ENCODE peak calls at places on chromosomes 5 and 9, in nine cellular contexts. J is PC-3, X is heart right ventricle, H is brain microvascular endothelial cell, D is DND-41, E is cardiac muscle cell, P is upper lobe of right lung, L is heart left ventricle, K is endodermal cell. Y is an unnamed sample.

GRCh38 chr5:45643051-45643450 is 53.1 kb downstream of the HCN1 start:
- DNase-seq in K (no peak), E (no peak), D (no peak), J (no peak), X (no peak), H (no peak), P (no peak), L (no peak), Y (no peak)

GRCh38 chr5:134515801-134516200 is 9.7 kb upstream of the JADE2 start:
- DNase-seq in D (no peak), E (no peak), X (no peak), L (no peak), J (no peak), H (no peak), K (no peak), P (no peak), Y (no peak)

GRCh38 chr9:136081113-136081825 is 13.8 kb downstream of the NACC2 start:
- DNase-seq in L (peak), D (no peak), H (no peak), K (no peak), P (no peak), X (peak), J (no peak), E (no peak), Y (peak)

GRCh38 chr5:15013654-15014463 is 142.3 kb upstream of the ANKH start:
- DNase-seq in X (no peak), K (no peak), H (peak), E (peak), L (no peak), D (no peak), P (no peak), J (peak), Y (no peak)

GRCh38 chr5:168364151-168364661 is 72.8 kb downstream of the WWC1 start:
- DNase-seq in J (peak), P (no peak), D (no peak), E (no peak), X (no peak), H (peak), L (no peak), K (peak), Y (no peak)

GRCh38 chr5:16937023-16937379 is 913 bp upstream of the MYO10 start:
- DNase-seq in P (peak), J (peak), X (no peak), D (no peak), H (no peak), L (no peak), K (no peak), E (no peak), Y (no peak)

GRCh38 chr9:37178742-37179141 is 58.4 kb downstream of the ZCCHC7 start:
- DNase-seq in D (no peak), L (no peak), E (no peak), X (no peak), H (no peak), P (no peak), K (no peak), J (no peak), Y (no peak)

GRCh38 chr9:38434833-38435232 is 10.6 kb upstream of the IGFBPL1 start:
- DNase-seq in P (no peak), E (no peak), X (no peak), J (no peak), D (no peak), L (no peak), K (no peak), H (no peak), Y (no peak)

GRCh38 chr9:70257991-70258691 is 637 bp upstream of the SMC5 start:
- DNase-seq in L (no peak), D (peak), K (peak), H (peak), E (peak), J (no peak), P (peak), X (no peak), Y (no peak)

GRCh38 chr9:93962561-93963440 is 7.6 kb upstream of the BARX1 start:
- DNase-seq in P (peak), J (peak), E (peak), K (peak), X (peak), L (peak), D (peak), H (peak), Y (peak)

GRCh38 chr5:176405656-176406435 is 10.5 kb downstream of the CLTB start:
- DNase-seq in H (no peak), X (no peak), J (no peak), K (peak), E (no peak), P (peak), D (no peak), L (peak), Y (no peak)

GRCh38 chr9:90593646-90594045 is 49.0 kb downstream of the DIRAS2 start:
- DNase-seq in E (no peak), H (no peak), L (no peak), J (no peak), P (no peak), K (no peak), D (no peak), X (no peak), Y (no peak)

GRCh38 chr5:77282337-77283027 is 72.0 kb downstream of the PDE8B start:
- DNase-seq in L (no peak), X (no peak), E (no peak), H (peak), P (no peak), J (peak), K (peak), D (no peak), Y (no peak)

GRCh38 chr9:110048976-110049698 is 158.8 kb downstream of the C9orf152 start:
- DNase-seq in E (no peak), J (peak), K (peak), L (peak), D (peak), H (no peak), X (peak), P (no peak), Y (no peak)

GRCh38 chr9:134286513-134287245 is 39.6 kb upstream of the RXRA start:
- DNase-seq in L (no peak), J (peak), X (peak), H (no peak), P (no peak), K (no peak), D (no peak), E (no peak), Y (no peak)

GRCh38 chr5:13957032-13957645 is 12.7 kb upstream of the DNAH5 start:
- DNase-seq in L (no peak), H (peak), J (peak), P (no peak), E (peak), D (peak), X (no peak), K (peak), Y (no peak)

GRCh38 chr5:83562817-83563557 is 91.4 kb downstream of the VCAN start:
- DNase-seq in D (no peak), P (no peak), E (no peak), L (no peak), J (no peak), X (no peak), H (no peak), K (no peak), Y (no peak)

GRCh38 chr5:9898319-9898718 is 268.2 kb upstream of the TAS2R1 start:
- DNase-seq in E (peak), K (peak), L (no peak), D (peak), H (peak), J (peak), X (no peak), P (peak), Y (no peak)

GRCh38 chr5:39224196-39224754 is 4.9 kb upstream of the FYB1 start:
- DNase-seq in X (no peak), D (no peak), L (no peak), P (no peak), K (peak), E (no peak), H (no peak), J (peak), Y (no peak)

GRCh38 chr5:175573493-175574269 is 84.2 kb upstream of the HRH2 start:
- DNase-seq in P (no peak), J (no peak), X (no peak), E (no peak), K (peak), H (no peak), L (no peak), D (no peak), Y (no peak)

GRCh38 chr9:17802249-17802857 is 223.5 kb downstream of the SH3GL2 start:
- DNase-seq in K (no peak), L (no peak), D (no peak), P (no peak), E (no peak), X (no peak), H (peak), J (peak), Y (no peak)

GRCh38 chr5:67986761-67987160 is 228.8 kb upstream of the PIK3R1 start:
- DNase-seq in J (no peak), P (no peak), K (no peak), H (no peak), X (no peak), E (no peak), D (no peak), L (no peak), Y (no peak)

GRCh38 chr5:67984546-67984945 is 231.0 kb upstream of the PIK3R1 start:
- DNase-seq in L (no peak), E (no peak), J (no peak), X (no peak), H (no peak), P (no peak), D (no peak), K (no peak), Y (no peak)

GRCh38 chr5:67985686-67986387 is 229.7 kb upstream of the PIK3R1 start:
- DNase-seq in P (no peak), J (no peak), L (no peak), K (no peak), H (no peak), D (no peak), X (no peak), E (peak), Y (no peak)

DNA sequence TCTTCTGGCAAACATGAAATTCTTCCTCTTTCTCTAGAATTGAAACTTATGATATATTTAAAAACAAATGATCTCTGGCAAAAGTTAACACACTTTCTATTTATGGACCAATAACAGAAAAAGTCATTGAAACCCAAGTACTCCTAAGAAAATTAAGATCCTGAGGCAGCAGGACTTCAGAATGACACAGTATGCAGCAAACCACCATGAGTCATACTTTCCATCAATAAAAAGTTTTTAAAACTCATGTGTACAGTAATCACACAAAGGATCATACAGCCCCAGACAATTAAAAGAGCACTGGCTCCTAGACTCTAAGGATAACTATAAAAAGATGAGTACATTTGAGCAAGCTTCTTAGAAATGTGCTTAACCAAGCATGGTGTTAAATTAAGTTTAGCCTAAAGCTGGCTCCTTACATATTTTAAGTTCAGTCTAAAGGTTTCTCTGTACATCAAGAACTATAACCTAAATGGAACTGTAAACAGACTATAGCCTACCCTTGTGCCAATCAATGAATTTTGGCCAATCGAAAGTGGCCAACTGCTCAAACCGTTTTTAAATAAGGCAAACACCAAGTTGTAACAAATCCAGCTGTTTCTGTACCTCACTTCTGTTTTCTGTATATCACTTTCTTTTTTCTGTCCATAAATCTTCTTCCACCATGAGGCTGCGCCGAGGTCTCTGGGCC is 232.2 kb upstream of the PIK3R1 start:
- DNase-seq in H (peak), K (no peak), P (no peak), D (no peak), X (no peak), J (peak), E (no peak), L (no peak), Y (no peak)
- H3K27ac ChIP-seq in H (no peak), K (no peak), P (no peak), D (no peak), X (no peak), J (no peak), E (no peak), L (no peak), Y (no peak)

GRCh38 chr9:12368569-12368968 is 324.6 kb upstream of the TYRP1 start:
- DNase-seq in J (no peak), D (no peak), E (no peak), P (no peak), K (no peak), H (no peak), X (no peak), L (no peak), Y (no peak)

GRCh38 chr9:12363439-12363838 is 329.7 kb upstream of the TYRP1 start:
- DNase-seq in K (no peak), H (no peak), E (no peak), L (no peak), X (no peak), J (no peak), D (no peak), P (no peak), Y (no peak)
- H3K4me3 ChIP-seq in K (no peak), H (no peak), E (no peak), L (no peak), X (no peak), J (no peak), D (no peak), P (no peak), Y (no peak)

GRCh38 chr5:67338416-67338815 is 141.8 kb upstream of the CD180 start:
- DNase-seq in L (no peak), K (no peak), H (no peak), J (no peak), E (no peak), P (no peak), D (no peak), X (no peak), Y (no peak)
- TF ChIP-seq CTCF in L (no peak), K (no peak), H (no peak), J (no peak), E (no peak), P (no peak), D (no peak), X (no peak), Y (no peak)

DNA sequence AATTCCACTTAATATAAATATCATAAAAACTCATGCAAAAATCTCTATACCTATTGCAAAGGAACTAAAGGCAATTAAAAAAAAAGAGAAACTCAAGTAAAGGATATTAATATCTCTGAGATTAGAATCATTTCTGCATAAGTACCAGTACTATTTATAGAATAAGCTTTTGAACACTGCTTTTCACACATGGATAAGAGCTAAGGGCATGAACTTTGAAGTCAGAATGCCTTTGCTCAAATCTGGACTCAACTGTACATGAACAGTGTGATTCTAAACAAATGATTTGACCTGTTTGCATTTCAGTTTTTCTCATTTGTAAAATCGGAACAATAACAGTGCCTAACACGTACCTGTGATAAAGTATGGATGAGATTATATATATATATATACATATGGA is 255.9 kb downstream of the EFNA5 start:
- DNase-seq in P (no peak), K (no peak), X (no peak), D (no peak), E (peak), H (no peak), J (no peak), L (no peak), Y (no peak)
- H3K27ac ChIP-seq in P (no peak), K (no peak), X (no peak), D (no peak), E (no peak), H (no peak), J (no peak), L (no peak), Y (no peak)

GRCh38 chr5:148808864-148809642 is 17.4 kb upstream of the ADRB2 start:
- DNase-seq in J (peak), P (no peak), X (no peak), K (no peak), E (peak), H (no peak), D (no peak), L (no peak), Y (peak)
- H3K4me3 ChIP-seq in J (peak), P (peak), X (no peak), K (no peak), E (no peak), H (no peak), D (no peak), L (peak), Y (peak)

DNA sequence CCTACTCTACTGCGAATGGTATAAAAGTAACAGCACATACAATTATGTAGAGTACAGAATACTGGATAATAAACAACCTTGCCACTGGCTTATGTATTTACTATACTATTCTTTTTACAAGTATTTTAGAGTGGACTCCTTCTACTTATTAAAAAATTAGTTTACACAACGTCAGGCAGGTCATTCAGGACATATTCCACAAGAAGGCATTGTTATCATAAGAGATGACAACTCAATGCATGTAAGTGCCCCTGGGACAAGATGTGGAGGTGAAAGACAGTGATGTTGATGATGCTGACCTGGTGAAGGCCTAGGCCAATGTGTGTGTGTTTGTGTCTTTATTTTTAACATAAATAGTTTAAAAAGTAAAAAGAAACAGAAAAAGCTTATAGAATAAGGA is 421.7 kb downstream of the CDH12 start:
- DNase-seq in L (no peak), X (no peak), J (no peak), K (no peak), E (no peak), D (no peak), H (no peak), P (no peak), Y (no peak)
- TF ChIP-seq CTCF in L (no peak), X (no peak), J (no peak), K (no peak), E (no peak), D (no peak), H (no peak), P (no peak), Y (no peak)

DNA sequence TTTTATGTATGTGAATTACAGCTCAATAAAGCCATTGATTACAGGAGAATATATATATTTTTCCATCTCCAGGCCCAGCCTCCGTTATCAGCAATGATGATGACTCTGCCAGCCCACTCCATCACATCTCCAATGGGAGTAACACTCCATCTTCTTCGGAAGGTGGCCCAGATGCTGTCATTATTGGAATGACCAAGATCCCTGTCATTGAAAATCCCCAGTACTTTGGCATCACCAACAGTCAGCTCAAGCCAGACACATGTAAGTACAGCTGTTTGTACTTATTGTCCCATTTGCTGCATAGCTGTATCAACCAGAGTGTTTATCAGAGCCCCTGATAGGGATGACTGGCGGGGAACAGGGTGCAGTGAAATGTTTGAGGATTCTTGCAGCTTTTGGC is 197.6 kb downstream of the NTRK2 start:
- DNase-seq in L (no peak), X (no peak), P (no peak), H (no peak), K (no peak), J (no peak), E (no peak), D (no peak), Y (no peak)
- H3K27ac ChIP-seq in L (no peak), X (no peak), P (no peak), H (no peak), K (no peak), J (no peak), E (no peak), D (no peak), Y (peak)

GRCh38 chr5:65075623-65076250 is 307.0 kb downstream of the CWC27 start:
- DNase-seq in E (peak), X (no peak), L (no peak), P (no peak), J (no peak), H (no peak), K (no peak), D (no peak), Y (no peak)

GRCh38 chr5:65072836-65073620 is 304.3 kb downstream of the CWC27 start:
- DNase-seq in P (no peak), L (no peak), J (no peak), K (no peak), E (no peak), D (no peak), X (no peak), H (peak), Y (no peak)

GRCh38 chr5:65077653-65078052 is 308.9 kb downstream of the CWC27 start:
- DNase-seq in J (no peak), P (no peak), K (no peak), L (no peak), H (no peak), X (no peak), E (no peak), D (no peak), Y (no peak)

GRCh38 chr5:65078331-65078730 is 309.6 kb downstream of the CWC27 start:
- DNase-seq in E (no peak), K (no peak), P (no peak), L (no peak), H (peak), J (no peak), D (no peak), X (no peak), Y (no peak)

DNA sequence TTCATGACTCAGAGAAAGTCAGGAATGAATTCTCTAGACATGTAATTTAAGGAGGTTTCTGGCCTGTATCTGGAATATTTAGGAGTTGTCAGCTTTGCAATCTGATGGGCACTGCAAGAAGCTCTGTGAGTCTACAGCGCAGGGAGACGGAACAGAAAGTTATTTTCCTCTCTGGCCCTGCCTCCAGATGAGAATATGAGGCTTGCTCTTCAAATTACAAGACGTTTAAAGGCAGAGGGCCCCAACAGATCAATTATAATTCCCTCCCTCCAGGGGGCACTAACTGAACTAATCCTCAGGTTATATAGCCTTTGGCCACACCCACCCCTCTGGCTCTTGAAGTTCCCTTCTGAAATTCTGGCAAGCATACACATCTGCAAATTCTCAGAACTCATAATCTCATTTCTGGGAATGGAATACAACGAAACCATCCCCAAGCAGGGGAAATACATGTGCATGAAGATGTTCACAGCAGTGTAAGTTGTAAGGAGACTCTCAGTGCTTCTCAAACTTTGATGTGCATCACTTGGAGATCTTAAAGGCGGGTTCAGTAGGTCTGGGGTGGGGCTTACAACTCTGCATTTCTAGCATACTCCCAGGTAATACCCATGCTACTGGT is 307.6 kb downstream of the CWC27 start:
- DNase-seq in X (no peak), J (peak), E (peak), K (peak), H (peak), L (no peak), D (peak), P (no peak), Y (peak)
- H3K4me3 ChIP-seq in X (no peak), J (no peak), E (no peak), K (no peak), H (no peak), L (no peak), D (no peak), P (no peak), Y (no peak)